ENCODE peak calls at places on chromosomes 7 and 10, in eight cellular contexts. B is left ventricle myocardium inferior; O is cardiac fibroblast; E is PC-3; J is choroid plexus epithelial cell; R is CD8-positive, alpha-beta memory T cell; C is AG04450; X is lower lobe of right lung. M is an unnamed sample.
A peak's percentile ranks its signal among the peaks of the same experiment; 100 is the strongest.

GRCh38 chr10:88962336-88962735 is 9.8 kb upstream of the ACTA2 start:
- DNase-seq in O (no peak), B (no peak), R (no peak), J (no peak), E (no peak), X (no peak), C (no peak), M (no peak)

GRCh38 chr10:127215882-127216281 is 19.5 kb upstream of the INSYN2A start:
- DNase-seq in R (no peak), O (no peak), X (no peak), J (peak; percentile 34), B (no peak), C (no peak), E (no peak), M (no peak)

GRCh38 chr7:28862876-28863275 is 95.3 kb downstream of the TRIL start:
- DNase-seq in O (no peak), X (no peak), C (no peak), J (peak; percentile 31), R (no peak), B (no peak), E (no peak), M (no peak)

GRCh38 chr10:5168897-5169296 is 16.1 kb downstream of the AKR1C8 start:
- DNase-seq in J (no peak), C (no peak), O (no peak), E (no peak), B (no peak), X (no peak), R (no peak), M (no peak)

GRCh38 chr10:6916601-6917000 is 336.5 kb upstream of the PRKCQ start:
- DNase-seq in E (no peak), R (no peak), B (no peak), C (no peak), O (no peak), X (no peak), J (no peak), M (no peak)

GRCh38 chr10:36675458-36675880 is 449.9 kb upstream of the ANKRD30A start:
- DNase-seq in C (no peak), B (no peak), J (peak; percentile 76), X (no peak), O (peak; percentile 25), E (peak; percentile 100), R (no peak), M (peak; percentile 31)

GRCh38 chr7:128697301-128697905 is 25.3 kb downstream of the GARIN1A start:
- DNase-seq in E (no peak), J (peak; percentile 69), O (peak; percentile 68), R (peak; percentile 28), C (peak; percentile 21), X (peak; percentile 69), B (peak; percentile 26), M (peak; percentile 59)

GRCh38 chr10:6270951-6271350 is 68.2 kb downstream of the PFKFB3 start:
- DNase-seq in E (no peak), R (no peak), J (no peak), O (no peak), C (no peak), X (no peak), B (no peak), M (no peak)

GRCh38 chr7:66380285-66380888 is 175.3 kb downstream of the TPST1 start:
- DNase-seq in B (no peak), C (no peak), J (no peak), X (no peak), R (no peak), E (peak; percentile 3), O (no peak), M (peak; percentile 87)

GRCh38 chr10:118799779-118800178 is 45.0 kb upstream of the CACUL1 start:
- DNase-seq in C (no peak), J (peak; percentile 51), X (no peak), O (peak; percentile 36), B (no peak), R (no peak), E (peak; percentile 71), M (peak; percentile 95)

GRCh38 chr7:135320277-135320676 is 86.6 kb downstream of the STRA8 start:
- DNase-seq in C (peak; percentile 58), R (no peak), J (peak; percentile 94), O (peak; percentile 91), E (peak; percentile 56), B (peak; percentile 81), X (peak; percentile 63), M (peak; percentile 82)

GRCh38 chr10:102633282-102633681 is 11.0 kb upstream of the TRIM8 start:
- DNase-seq in C (no peak), B (peak; percentile 48), X (peak; percentile 78), E (peak; percentile 26), O (peak; percentile 88), J (peak; percentile 58), R (no peak), M (peak; percentile 49)

GRCh38 chr7:84701524-84702306 is 485.1 kb downstream of the SEMA3D start:
- DNase-seq in O (peak; percentile 95), R (no peak), E (peak; percentile 67), X (no peak), J (peak; percentile 96), B (no peak), C (peak; percentile 46), M (peak; percentile 86)

GRCh38 chr7:2281556-2281955 is 32.7 kb downstream of the SNX8 start:
- DNase-seq in O (peak; percentile 70), J (peak; percentile 57), C (no peak), X (no peak), E (no peak), B (peak; percentile 22), R (no peak), M (no peak)

GRCh38 chr7:54888736-54889082 is 129.7 kb upstream of the SEC61G start:
- DNase-seq in J (no peak), O (no peak), C (no peak), B (no peak), X (no peak), R (no peak), E (no peak), M (no peak)

GRCh38 chr10:107409517-107409916 is 245.0 kb upstream of the SORCS1 start:
- DNase-seq in B (no peak), E (peak; percentile 49), J (peak; percentile 70), O (peak; percentile 44), C (no peak), R (no peak), X (no peak), M (peak; percentile 46)

GRCh38 chr10:44991571-44991970 is 9.2 kb upstream of the ZNF22 start:
- DNase-seq in C (no peak), R (no peak), E (no peak), B (no peak), J (no peak), O (peak; percentile 22), X (no peak), M (no peak)

GRCh38 chr10:60295028-60295937 is 94.4 kb downstream of the ANK3 start:
- DNase-seq in C (no peak), R (no peak), B (no peak), O (no peak), E (no peak), J (no peak), X (no peak), M (no peak)

GRCh38 chr7:40716052-40716451 is 581.2 kb downstream of the SUGCT start:
- DNase-seq in C (no peak), E (no peak), J (peak; percentile 39), B (no peak), R (no peak), X (no peak), O (peak; percentile 27), M (no peak)

GRCh38 chr10:17989908-17990767 is 38.4 kb downstream of the SLC39A12 start:
- DNase-seq in O (peak; percentile 32), J (peak; percentile 81), E (peak; percentile 79), B (no peak), X (no peak), R (no peak), C (no peak), M (peak; percentile 87)

GRCh38 chr7:23474829-23475578 is 4.7 kb upstream of the IGF2BP3 start:
- DNase-seq in J (peak; percentile 29), O (no peak), C (no peak), R (no peak), X (no peak), E (peak; percentile 16), B (no peak), M (no peak)

GRCh38 chr7:84274029-84274638 is 79.5 kb upstream of the SEMA3A start:
- DNase-seq in O (peak; percentile 50), X (no peak), R (no peak), J (peak; percentile 12), C (no peak), B (no peak), E (no peak), M (no peak)

DNA sequence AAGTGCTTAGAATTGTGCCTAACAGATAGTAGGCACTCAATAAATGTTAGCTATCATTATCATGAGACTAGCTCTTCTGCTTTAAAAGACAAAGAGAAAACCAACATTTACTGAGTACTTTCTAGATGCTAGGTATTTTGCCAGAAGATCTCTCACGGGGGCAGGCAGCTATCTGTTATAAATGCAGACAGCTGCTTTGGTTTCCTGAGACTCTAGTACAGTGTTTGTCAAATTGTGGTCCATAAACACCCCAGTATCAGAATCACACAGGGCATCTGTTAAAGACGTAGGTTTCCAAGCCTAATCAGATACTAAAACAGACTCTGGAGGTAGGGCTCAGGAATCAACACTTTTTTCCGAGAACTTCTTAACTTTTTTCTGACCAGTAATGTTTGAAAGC is 13.9 kb downstream of the FAM133B start:
- DNase-seq in C (no peak), O (no peak), B (no peak), J (no peak), R (no peak), E (no peak), X (no peak), M (no peak)
- H3K4me3 ChIP-seq in C (no peak overlapping the region), O (no peak overlapping the region), B (no peak overlapping the region), J (no peak overlapping the region), R (no peak overlapping the region), E (no peak overlapping the region), X (no peak overlapping the region), M (no peak overlapping the region)

GRCh38 chr10:11197266-11197712 is 179.6 kb downstream of the CELF2 start:
- DNase-seq in C (no peak), X (peak; percentile 67), R (no peak), O (peak; percentile 9), B (peak; percentile 52), J (no peak), E (no peak), M (no peak)
- H3K4me3 ChIP-seq in C (no peak overlapping the region), X (no peak overlapping the region), R (no peak overlapping the region), O (no peak overlapping the region), B (peak overlapping the region; percentile 2), J (no peak overlapping the region), E (no peak overlapping the region), M (no peak overlapping the region)

GRCh38 chr10:69090687-69091450 is 3.0 kb downstream of the SRGN start:
- DNase-seq in X (no peak), O (no peak), E (peak; percentile 83), B (no peak), C (no peak), R (no peak), J (peak; percentile 54), M (no peak)
- H3K4me3 ChIP-seq in X (peak overlapping the region; percentile 57), O (no peak overlapping the region), E (peak overlapping the region; percentile 72), B (peak overlapping the region; percentile 67), C (no peak overlapping the region), R (peak overlapping the region; percentile 87), J (peak overlapping the region; percentile 70), M (no peak overlapping the region)

DNA sequence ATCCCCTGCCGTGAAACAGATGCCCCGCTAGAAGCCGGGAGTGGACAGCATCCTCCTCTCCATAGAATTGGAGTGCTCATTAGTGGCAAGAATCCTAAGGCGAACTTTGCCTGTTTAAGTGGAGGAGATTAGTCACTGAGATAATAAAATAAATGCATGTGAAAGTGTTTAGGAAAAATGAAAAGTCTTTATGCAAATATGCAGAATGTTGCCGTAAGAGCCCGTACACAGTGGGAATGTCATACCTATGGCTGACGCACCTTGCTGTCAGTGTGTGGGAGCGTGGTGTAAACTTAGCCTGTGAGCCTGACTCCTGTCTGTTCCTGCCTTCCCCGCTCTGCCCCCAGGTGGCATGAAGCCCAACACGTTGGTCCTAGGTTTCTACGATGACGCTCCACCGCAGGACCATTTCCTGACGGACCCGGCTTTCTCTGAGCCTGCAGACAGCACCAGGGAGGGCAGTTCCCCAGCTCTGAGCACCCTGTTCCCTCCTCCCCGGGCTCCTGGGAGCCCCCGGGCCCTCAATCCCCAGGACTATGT is 1.7 kb upstream of the TRIP6 start:
- DNase-seq in J (no peak), O (no peak), B (no peak), R (no peak), C (no peak), E (peak; percentile 95), X (no peak), M (peak; percentile 98)
- H3K4me3 ChIP-seq in J (no peak overlapping the region), O (no peak overlapping the region), B (no peak overlapping the region), R (no peak overlapping the region), C (no peak overlapping the region), E (peak overlapping the region; percentile 55), X (peak overlapping the region; percentile 86), M (peak overlapping the region; percentile 93)